ENCODE peak calls at places on chromosome 16, in five cellular contexts. One of them, this sample, is unnamed.

GRCh38 chr16:2429771-2430663 is 770 bp downstream of the CCNF start:
- DNase-seq in GM23338: peak
- DNase-seq in breast epithelium: no peak
- DNase-seq in A549: no peak
- DNase-seq in heart left ventricle: no peak
- DNase-seq in this sample: no peak

GRCh38 chr16:50696575-50697420 is 3.4 kb downstream of the NOD2 start:
- DNase-seq in A549: peak
- DNase-seq in heart left ventricle: peak
- DNase-seq in GM23338: no peak
- DNase-seq in breast epithelium: peak
- DNase-seq in this sample: no peak

GRCh38 chr16:46715769-46716305 is 26.4 kb downstream of the ORC6 start:
- DNase-seq in breast epithelium: no peak
- DNase-seq in heart left ventricle: peak
- DNase-seq in GM23338: no peak
- DNase-seq in A549: no peak
- DNase-seq in this sample: no peak

GRCh38 chr16:81645303-81645702 is 133.8 kb upstream of the PLCG2 start:
- DNase-seq in GM23338: no peak
- DNase-seq in breast epithelium: peak
- DNase-seq in heart left ventricle: peak
- DNase-seq in A549: peak
- DNase-seq in this sample: no peak

GRCh38 chr16:62404857-62405611 is 368.8 kb upstream of the CDH8 start:
- DNase-seq in breast epithelium: no peak
- DNase-seq in A549: no peak
- DNase-seq in heart left ventricle: no peak
- DNase-seq in GM23338: peak
- DNase-seq in this sample: no peak

GRCh38 chr16:88896238-88897065 is 30.0 kb upstream of the PABPN1L start:
- DNase-seq in heart left ventricle: no peak
- DNase-seq in GM23338: no peak
- DNase-seq in breast epithelium: no peak
- DNase-seq in A549: no peak
- DNase-seq in this sample: no peak

GRCh38 chr16:10297341-10298006 is 88.4 kb upstream of the ATF7IP2 start:
- DNase-seq in A549: no peak
- DNase-seq in GM23338: no peak
- DNase-seq in heart left ventricle: no peak
- DNase-seq in breast epithelium: no peak
- DNase-seq in this sample: no peak

GRCh38 chr16:88346680-88347505 is 35.9 kb upstream of the ZNF469 start:
- DNase-seq in heart left ventricle: no peak
- DNase-seq in A549: no peak
- DNase-seq in GM23338: no peak
- DNase-seq in breast epithelium: no peak
- DNase-seq in this sample: no peak

GRCh38 chr16:73086108-73086507 is 38.2 kb upstream of the ZFHX3 start:
- DNase-seq in GM23338: no peak
- DNase-seq in heart left ventricle: no peak
- DNase-seq in A549: no peak
- DNase-seq in breast epithelium: no peak
- DNase-seq in this sample: no peak

GRCh38 chr16:73019456-73020362 is 28.2 kb downstream of the ZFHX3 start:
- DNase-seq in A549: peak
- DNase-seq in breast epithelium: no peak
- DNase-seq in heart left ventricle: no peak
- DNase-seq in GM23338: no peak
- DNase-seq in this sample: no peak

GRCh38 chr16:57606847-57607501 is 21.5 kb upstream of the ADGRG1 start:
- DNase-seq in GM23338: no peak
- DNase-seq in A549: no peak
- DNase-seq in breast epithelium: no peak
- DNase-seq in heart left ventricle: no peak
- DNase-seq in this sample: no peak

GRCh38 chr16:49350265-49351103 is 23.1 kb upstream of the C16orf78 start:
- DNase-seq in breast epithelium: peak
- DNase-seq in GM23338: peak
- DNase-seq in heart left ventricle: peak
- DNase-seq in A549: peak
- DNase-seq in this sample: peak

GRCh38 chr16:4852221-4852872 is 5.1 kb downstream of the UBN1 start:
- DNase-seq in heart left ventricle: no peak
- DNase-seq in breast epithelium: no peak
- DNase-seq in A549: peak
- DNase-seq in GM23338: no peak
- DNase-seq in this sample: no peak

GRCh38 chr16:4847774-4848587 is 700 bp downstream of the UBN1 start:
- DNase-seq in breast epithelium: peak
- DNase-seq in heart left ventricle: peak
- DNase-seq in GM23338: peak
- DNase-seq in A549: peak
- DNase-seq in this sample: no peak

GRCh38 chr16:4846503-4846900 is 586 bp downstream of the GLYR1 start:
- DNase-seq in breast epithelium: no peak
- DNase-seq in heart left ventricle: peak
- DNase-seq in A549: peak
- DNase-seq in GM23338: peak
- DNase-seq in this sample: peak

GRCh38 chr16:4846901-4847773 is at the start of the genes GLYR1 and UBN1:
- DNase-seq in heart left ventricle: peak
- DNase-seq in GM23338: peak
- DNase-seq in A549: peak
- DNase-seq in breast epithelium: peak
- DNase-seq in this sample: peak

GRCh38 chr16:4850211-4850610 is 2.9 kb downstream of the UBN1 start:
- DNase-seq in A549: no peak
- DNase-seq in heart left ventricle: no peak
- DNase-seq in breast epithelium: no peak
- DNase-seq in GM23338: no peak
- DNase-seq in this sample: no peak
- H3K4me3 ChIP-seq in A549: no peak
- H3K4me3 ChIP-seq in heart left ventricle: peak
- H3K4me3 ChIP-seq in breast epithelium: no peak
- H3K4me3 ChIP-seq in GM23338: no peak
- H3K4me3 ChIP-seq in this sample: no peak

DNA sequence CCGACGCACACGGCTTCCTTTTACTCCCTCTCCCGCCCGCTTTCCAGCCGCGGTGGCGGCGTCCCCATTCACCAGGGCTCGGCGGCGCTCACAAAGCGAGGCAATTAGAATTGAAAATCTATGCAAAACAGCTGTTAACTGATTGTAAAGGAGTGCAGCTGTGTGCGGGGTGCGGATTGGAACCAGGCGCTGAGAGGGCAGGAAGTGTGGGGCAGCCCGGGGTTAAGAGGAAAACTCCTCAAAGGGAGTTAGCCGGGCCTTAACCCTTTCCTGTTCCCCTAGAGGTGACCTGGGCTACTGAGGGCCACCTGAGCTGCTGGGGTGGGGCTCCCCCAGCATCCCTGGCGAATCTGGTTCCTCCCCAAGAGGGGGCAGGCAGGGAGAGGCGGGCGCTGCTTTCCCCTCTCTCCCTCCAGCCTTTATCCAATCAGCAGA is 5.8 kb upstream of the GSE1 start:
- DNase-seq in GM23338: peak
- DNase-seq in heart left ventricle: no peak
- DNase-seq in breast epithelium: no peak
- DNase-seq in A549: no peak
- DNase-seq in this sample: no peak
- TF ChIP-seq CTCF in GM23338: peak
- TF ChIP-seq CTCF in heart left ventricle: no peak
- TF ChIP-seq CTCF in breast epithelium: no peak
- TF ChIP-seq CTCF in A549: no peak
- TF ChIP-seq CTCF in this sample: no peak

DNA sequence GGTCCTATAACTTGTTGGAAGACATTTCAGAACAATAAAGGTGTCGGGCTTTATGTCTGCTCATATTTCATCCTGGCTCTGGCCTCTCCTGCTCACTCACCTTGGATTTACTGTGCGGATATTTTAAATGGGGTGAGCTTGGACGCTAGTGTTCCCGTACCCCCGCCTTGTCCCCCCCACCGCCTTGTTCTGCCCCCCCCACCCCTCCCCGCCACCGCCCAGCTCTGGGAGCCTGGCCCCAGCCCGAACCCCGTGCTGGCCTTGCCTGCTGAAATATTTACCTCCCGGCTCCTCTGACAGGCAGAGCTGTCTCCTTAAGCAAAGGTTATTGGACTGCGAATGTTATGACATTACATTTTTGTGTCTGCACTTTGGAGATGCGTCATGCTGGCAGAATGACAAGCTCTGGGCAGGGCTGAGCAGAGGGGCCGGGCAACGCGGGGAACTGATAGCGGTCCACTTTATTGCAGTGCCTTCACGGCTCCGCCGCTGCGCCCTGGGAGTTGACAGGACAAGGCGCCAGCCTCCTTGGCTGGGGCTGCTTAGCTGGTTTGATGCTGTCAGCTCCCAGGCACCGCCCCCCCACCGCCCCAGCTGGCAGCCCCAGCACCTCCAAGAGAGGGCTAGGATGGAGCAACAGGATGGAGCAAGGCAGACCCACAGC is 222.5 kb upstream of the GSE1 start:
- DNase-seq in A549: peak
- DNase-seq in heart left ventricle: peak
- DNase-seq in breast epithelium: peak
- DNase-seq in GM23338: no peak
- DNase-seq in this sample: no peak
- H3K27ac ChIP-seq in A549: peak
- H3K27ac ChIP-seq in heart left ventricle: peak
- H3K27ac ChIP-seq in breast epithelium: peak
- H3K27ac ChIP-seq in GM23338: no peak
- H3K27ac ChIP-seq in this sample: no peak

GRCh38 chr16:68354816-68355215 is 44.0 kb downstream of the PRMT7 start:
- DNase-seq in breast epithelium: no peak
- DNase-seq in GM23338: no peak
- DNase-seq in A549: no peak
- DNase-seq in heart left ventricle: no peak
- DNase-seq in this sample: no peak

GRCh38 chr16:68356249-68356918 is 45.6 kb downstream of the PRMT7 start:
- DNase-seq in heart left ventricle: no peak
- DNase-seq in A549: no peak
- DNase-seq in breast epithelium: no peak
- DNase-seq in GM23338: no peak
- DNase-seq in this sample: no peak

GRCh38 chr16:68357521-68357922 is 46.7 kb downstream of the PRMT7 start:
- DNase-seq in GM23338: no peak
- DNase-seq in A549: no peak
- DNase-seq in breast epithelium: no peak
- DNase-seq in heart left ventricle: no peak
- DNase-seq in this sample: no peak

GRCh38 chr16:68356919-68357286 is 46.1 kb downstream of the PRMT7 start:
- DNase-seq in breast epithelium: no peak
- DNase-seq in GM23338: no peak
- DNase-seq in A549: no peak
- DNase-seq in heart left ventricle: no peak
- DNase-seq in this sample: no peak

DNA sequence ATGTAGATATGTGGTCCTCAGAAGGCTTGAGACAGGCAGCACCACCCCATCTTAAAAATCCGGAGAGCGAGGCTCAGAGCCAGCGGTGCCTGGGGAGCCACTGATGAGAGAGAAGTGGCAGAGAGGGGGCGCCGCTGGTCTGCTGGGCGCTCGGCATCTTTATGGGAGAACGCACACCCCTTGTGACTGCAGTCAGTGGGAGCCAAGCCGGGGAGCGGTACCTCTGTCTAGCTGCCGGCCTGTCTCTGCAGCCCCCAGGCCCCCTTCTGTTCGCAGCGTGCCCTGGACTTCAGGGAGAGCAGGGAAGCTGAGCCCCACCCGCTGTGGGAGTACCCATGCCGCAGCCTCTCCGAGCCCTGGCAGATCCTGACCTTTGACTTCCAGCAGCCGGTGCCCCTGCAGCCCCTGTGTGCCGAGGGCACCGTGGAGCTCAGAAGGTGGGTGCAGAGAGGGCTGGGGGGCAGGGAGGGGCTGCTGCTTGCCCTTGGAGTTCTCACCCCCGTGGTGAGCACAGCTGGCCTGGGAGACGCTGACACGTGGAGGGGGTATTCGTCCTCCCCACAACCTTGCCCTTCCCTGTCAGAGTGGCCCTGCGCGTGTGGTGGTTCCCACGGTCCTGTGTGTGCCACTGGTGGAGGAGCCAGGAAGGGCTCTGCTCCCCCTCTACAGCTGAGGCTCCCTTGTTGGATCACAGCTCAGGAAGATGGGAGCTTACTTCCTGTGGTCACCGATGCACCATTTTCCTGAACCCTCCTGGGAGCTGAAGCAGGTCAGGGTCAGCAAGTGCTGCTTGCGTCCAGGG is 44.8 kb downstream of the PRMT7 start:
- DNase-seq in GM23338: peak
- DNase-seq in A549: no peak
- DNase-seq in breast epithelium: no peak
- DNase-seq in heart left ventricle: no peak
- DNase-seq in this sample: no peak
- H3K4me3 ChIP-seq in GM23338: no peak
- H3K4me3 ChIP-seq in A549: no peak
- H3K4me3 ChIP-seq in breast epithelium: no peak
- H3K4me3 ChIP-seq in heart left ventricle: no peak
- H3K4me3 ChIP-seq in this sample: no peak

This sample was measured in WERI-Rb-1.